ENCODE peak calls at places on chromosomes 7 and 10, in nine cellular contexts. H, X, Y, N, C, S, W, M and I are unnamed samples.

GRCh38 chr10:48926255-48926654 is 13.4 kb downstream of the LRRC18 start:
- DNase-seq in H (no peak), C (no peak), X (no peak), N (no peak), W (peak), M (no peak), Y (no peak), S (no peak), I (no peak)

GRCh38 chr7:50798126-50798525 is 15.4 kb upstream of the GRB10 start:
- DNase-seq in C (no peak), N (no peak), M (no peak), S (no peak), H (no peak), W (no peak), X (no peak), Y (no peak), I (no peak)

GRCh38 chr7:155594961-155595366 is 48.6 kb upstream of the CNPY1 start:
- DNase-seq in H (no peak), N (no peak), X (peak), Y (no peak), M (peak), S (no peak), C (no peak), W (no peak), I (no peak)

GRCh38 chr7:34108150-34108549 is 202.8 kb downstream of the BMPER start:
- DNase-seq in S (peak), X (peak), W (no peak), N (no peak), C (peak), Y (no peak), H (no peak), M (no peak), I (peak)

GRCh38 chr10:95278061-95278988 is 12.5 kb downstream of the PDLIM1 start:
- DNase-seq in M (no peak), S (peak), W (no peak), X (no peak), N (peak), Y (no peak), C (peak), H (no peak), I (peak)

GRCh38 chr7:113093561-113093960 is 6.9 kb upstream of the GPR85 start:
- DNase-seq in H (no peak), S (no peak), W (no peak), Y (no peak), X (no peak), C (no peak), M (no peak), N (no peak), I (no peak)

GRCh38 chr7:55065079-55065478 is 46.3 kb downstream of the EGFR start:
- DNase-seq in H (no peak), S (peak), N (no peak), C (peak), Y (no peak), X (peak), M (no peak), W (no peak), I (peak)

GRCh38 chr7:104509874-104510273 is 181.5 kb downstream of the LHFPL3 start:
- DNase-seq in N (no peak), W (no peak), C (no peak), X (no peak), Y (no peak), H (no peak), M (no peak), S (no peak), I (no peak)

GRCh38 chr7:30548762-30549344 is 44.2 kb upstream of the GGCT start:
- DNase-seq in H (peak), X (peak), S (peak), C (peak), W (peak), M (no peak), Y (peak), N (peak), I (peak)

GRCh38 chr7:28036748-28037147 is 143.8 kb downstream of the JAZF1 start:
- DNase-seq in X (no peak), M (no peak), N (no peak), S (no peak), Y (no peak), C (no peak), H (no peak), W (no peak), I (no peak)

GRCh38 chr10:59098387-59098786 is 78.1 kb upstream of the PHYHIPL start:
- DNase-seq in S (peak), H (no peak), C (peak), Y (no peak), W (no peak), N (peak), X (peak), M (no peak), I (peak)

GRCh38 chr7:85094046-85094720 is 92.7 kb downstream of the SEMA3D start:
- DNase-seq in S (peak), M (no peak), C (peak), W (peak), X (no peak), H (no peak), Y (no peak), N (peak), I (no peak)

GRCh38 chr10:130013938-130014733 is 50.1 kb upstream of the EBF3 start:
- DNase-seq in S (no peak), W (no peak), C (no peak), Y (no peak), M (peak), N (no peak), H (no peak), X (peak), I (no peak)

GRCh38 chr10:110530131-110530831 is 32.6 kb downstream of the DUSP5 start:
- DNase-seq in N (peak), X (peak), S (peak), H (no peak), M (no peak), Y (no peak), W (peak), C (peak), I (peak)

GRCh38 chr10:122113161-122113944 is 124.4 kb downstream of the TACC2 start:
- DNase-seq in Y (no peak), X (peak), C (peak), H (no peak), N (peak), S (peak), M (peak), W (peak), I (peak)

GRCh38 chr10:52566471-52567246 is 205.9 kb downstream of the MBL2 start:
- DNase-seq in M (no peak), C (peak), X (peak), Y (peak), W (no peak), S (peak), H (no peak), N (no peak), I (peak)

GRCh38 chr10:1177936-1178335 is 121.8 kb downstream of the WDR37 start:
- DNase-seq in S (no peak), X (no peak), M (no peak), C (no peak), N (no peak), H (no peak), W (no peak), Y (no peak), I (no peak)

GRCh38 chr7:50418086-50418515 is 32.0 kb downstream of the FIGNL1 start:
- DNase-seq in H (peak), C (peak), W (peak), N (peak), Y (peak), X (peak), M (no peak), S (peak), I (peak)

GRCh38 chr10:63003816-63004453 is 129.2 kb upstream of the NRBF2 start:
- DNase-seq in H (no peak), S (peak), M (no peak), N (no peak), W (no peak), Y (no peak), C (no peak), X (no peak), I (no peak)

DNA sequence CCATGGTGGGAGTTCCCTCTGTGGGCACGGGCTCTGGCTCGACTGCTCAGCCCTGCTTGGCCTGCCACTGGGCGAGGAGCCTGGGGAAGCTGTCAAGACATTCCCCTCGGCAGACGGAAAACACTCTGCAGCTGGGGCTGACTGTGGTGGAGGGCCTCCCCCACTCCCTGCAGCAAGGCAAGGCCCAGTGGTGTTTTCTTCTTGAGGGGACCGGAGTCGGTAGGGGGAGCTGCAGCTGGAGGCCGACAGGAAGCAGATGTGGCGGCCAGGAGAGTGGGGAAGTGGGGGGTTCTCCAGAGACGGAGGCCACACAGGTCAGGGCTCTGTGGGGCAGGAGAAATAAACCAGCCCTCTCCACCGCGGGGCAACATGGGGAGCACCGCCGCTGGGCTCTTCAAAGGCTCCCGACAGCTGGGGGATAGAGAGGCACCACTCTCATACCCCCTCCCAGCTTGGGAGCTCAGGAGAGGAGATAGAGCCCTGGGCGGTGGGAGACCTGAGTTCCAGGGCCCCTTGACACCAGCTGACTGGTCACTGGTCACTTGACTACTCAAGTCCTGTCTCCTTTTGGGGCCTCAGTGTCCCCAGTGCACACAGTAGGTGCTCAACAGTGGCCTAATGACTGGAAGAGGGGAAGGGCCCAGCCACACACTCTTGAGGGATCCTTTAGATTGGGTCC is 43.4 kb downstream of the PPIF start:
- DNase-seq in W (peak), S (peak), N (peak), X (no peak), C (no peak), H (no peak), M (peak), Y (no peak), I (no peak)
- TF ChIP-seq CTCF in W (no peak), S (peak), N (no peak), X (no peak), C (no peak), H (no peak), M (no peak), Y (no peak), I (peak)

GRCh38 chr7:105799677-105800076 is 76.7 kb downstream of the ATXN7L1 start:
- DNase-seq in W (peak), N (no peak), Y (no peak), M (peak), X (no peak), C (peak), H (no peak), S (no peak), I (no peak)
- H3K4me3 ChIP-seq in W (no peak), N (no peak), Y (no peak), M (no peak), X (no peak), C (no peak), H (no peak), S (no peak), I (no peak)

GRCh38 chr10:107914450-107915276 is 750.2 kb upstream of the SORCS1 start:
- DNase-seq in W (no peak), C (peak), M (no peak), X (peak), N (peak), H (no peak), S (no peak), Y (no peak), I (no peak)
- TF ChIP-seq CTCF in W (no peak), C (no peak), M (no peak), X (no peak), N (no peak), H (no peak), S (no peak), Y (no peak), I (no peak)

DNA sequence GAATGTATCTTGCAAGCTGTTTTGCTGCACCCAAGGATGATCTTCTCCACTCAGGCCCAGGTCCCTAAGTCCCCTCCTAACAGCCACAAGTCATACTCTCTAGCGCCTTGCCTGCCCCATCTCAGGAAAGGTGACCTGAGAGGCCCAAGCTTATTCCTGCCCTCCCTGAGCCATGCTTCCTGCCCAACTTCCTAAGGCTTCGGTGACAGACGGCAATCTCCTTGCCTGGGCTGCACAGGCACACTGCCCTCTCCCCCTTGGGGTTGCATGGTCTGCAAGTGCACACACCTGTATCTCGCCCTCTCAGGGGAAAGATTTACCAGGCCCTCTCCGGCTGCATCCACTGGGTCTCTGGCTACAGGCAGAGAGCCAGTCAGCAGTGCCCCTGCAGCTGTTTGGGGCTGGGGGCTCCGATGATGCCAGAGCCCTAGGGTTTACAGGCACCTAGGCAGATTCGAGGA is 771 bp upstream of the ADIRF start:
- DNase-seq in X (no peak), W (no peak), N (peak), H (no peak), Y (no peak), M (peak), C (no peak), S (no peak), I (no peak)
- H3K4me3 ChIP-seq in X (no peak), W (peak), N (no peak), H (no peak), Y (no peak), M (peak), C (no peak), S (no peak), I (no peak)

GRCh38 chr10:87733081-87733480 is 73.4 kb downstream of the PAPSS2 start:
- DNase-seq in S (no peak), M (no peak), C (peak), W (no peak), X (no peak), H (no peak), N (no peak), Y (no peak), I (no peak)

GRCh38 chr10:87740232-87740631 is 77.8 kb downstream of the ATAD1 start:
- DNase-seq in W (no peak), X (no peak), C (peak), N (no peak), S (peak), H (no peak), M (no peak), Y (no peak), I (no peak)

GRCh38 chr10:87729940-87730339 is 70.3 kb downstream of the PAPSS2 start:
- DNase-seq in N (no peak), H (no peak), M (no peak), Y (no peak), X (no peak), S (no peak), C (no peak), W (no peak), I (no peak)

DNA sequence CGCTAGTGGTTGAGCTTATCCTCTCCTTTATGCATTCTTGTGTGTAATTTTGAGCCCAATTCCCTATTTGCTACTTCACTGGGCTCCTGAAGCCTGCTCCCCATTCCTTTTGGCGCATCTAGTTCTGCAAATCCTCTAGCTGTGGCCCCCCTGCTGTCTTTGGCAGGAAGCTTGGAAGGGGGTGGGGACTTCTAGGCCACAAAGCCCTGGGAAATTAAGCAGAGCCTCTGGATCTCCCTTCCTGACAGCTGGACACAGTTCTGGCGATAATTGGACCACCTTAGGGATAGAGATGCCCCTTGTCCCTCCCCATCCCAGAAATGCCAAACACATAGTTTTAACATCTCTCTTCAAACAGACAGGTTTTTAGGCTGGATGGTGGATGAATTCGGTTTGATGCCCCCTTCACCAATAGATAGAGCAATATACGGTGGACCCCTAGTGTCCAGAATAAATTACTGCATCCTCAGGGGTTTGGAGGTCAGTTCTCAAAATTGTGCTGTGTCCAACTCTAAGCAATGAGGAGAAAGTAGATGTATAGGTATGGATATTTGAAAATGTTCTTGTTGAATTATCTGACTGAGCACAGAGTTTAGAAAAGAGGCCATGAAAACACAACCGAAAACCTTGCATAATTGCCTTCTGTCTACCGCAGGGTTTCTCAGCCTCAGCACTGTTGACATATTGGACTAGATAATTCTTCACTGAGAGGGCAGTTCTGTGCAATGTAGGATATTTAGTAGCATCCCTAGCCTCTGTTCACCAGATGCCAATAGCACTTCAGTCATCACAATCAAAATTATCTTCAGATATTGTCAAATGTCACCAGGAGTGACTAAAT is 75.5 kb downstream of the PAPSS2 start:
- DNase-seq in Y (peak), W (peak), N (no peak), C (peak), S (peak), X (peak), M (no peak), H (no peak), I (peak)
- TF ChIP-seq CTCF in Y (peak), W (peak), N (peak), C (peak), S (peak), X (peak), M (peak), H (peak), I (peak)

GRCh38 chr10:127310389-127310788 is 114.0 kb upstream of the INSYN2A start:
- DNase-seq in S (no peak), Y (no peak), N (no peak), W (no peak), C (no peak), X (no peak), H (no peak), M (no peak), I (no peak)

GRCh38 chr10:127308031-127308430 is 111.6 kb upstream of the INSYN2A start:
- DNase-seq in W (no peak), N (no peak), Y (no peak), X (no peak), C (no peak), M (no peak), S (no peak), H (no peak), I (no peak)

GRCh38 chr10:127313996-127314700 is 117.8 kb upstream of the INSYN2A start:
- DNase-seq in S (no peak), C (no peak), M (no peak), N (no peak), Y (no peak), W (no peak), X (no peak), H (no peak), I (no peak)

GRCh38 chr10:127309609-127310008 is 113.2 kb upstream of the INSYN2A start:
- DNase-seq in N (no peak), H (no peak), Y (no peak), W (no peak), M (no peak), C (peak), X (no peak), S (no peak), I (no peak)

DNA sequence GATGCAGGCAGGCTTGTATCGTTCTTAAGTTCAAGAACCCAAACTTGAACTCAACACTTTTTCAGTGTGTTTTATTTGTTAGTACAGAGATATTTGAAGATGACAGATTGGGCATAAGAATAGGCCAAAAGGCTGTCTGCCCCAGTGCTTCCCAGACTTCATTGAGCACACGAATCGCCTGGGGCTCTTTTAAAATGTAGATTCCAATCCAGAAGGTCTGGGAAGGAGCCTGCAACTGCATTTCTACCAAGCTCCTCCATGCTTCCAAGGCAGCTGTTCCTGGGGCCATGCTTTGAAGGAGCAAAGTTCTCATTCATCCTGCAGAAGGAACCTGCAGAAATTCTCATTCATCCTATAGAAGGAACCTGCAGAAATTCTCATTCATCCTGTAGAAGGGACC is 114.5 kb upstream of the INSYN2A start:
- DNase-seq in W (no peak), X (no peak), H (no peak), N (no peak), C (no peak), S (no peak), M (peak), Y (no peak), I (no peak)
- H3K4me3 ChIP-seq in W (no peak), X (no peak), H (no peak), N (no peak), C (no peak), S (no peak), M (no peak), Y (no peak), I (no peak)

GRCh38 chr10:5387169-5387568 is 17.5 kb downstream of the TUBAL3 start:
- DNase-seq in C (no peak), M (no peak), X (no peak), N (no peak), H (no peak), Y (no peak), W (no peak), S (no peak), I (no peak)
- TF ChIP-seq CTCF in C (no peak), M (no peak), X (no peak), N (no peak), H (no peak), Y (no peak), W (no peak), S (no peak), I (no peak)